ENCODE peak calls at places on chromosomes 12 and 14, in eight cellular contexts. R is OCI-LY7, D is MM.1S, E is psoas muscle, N is mammary epithelial cell, Z is A673, O is heart left ventricle, V is right atrium auricular region. Q is an unnamed sample. For H3K4me1, the result is how much of the 10 kb centered on the place peaks cover.

GRCh38 chr14:73740921-73741326 is 26.7 kb upstream of the PNMA1 start:
- DNase-seq in R (no peak), D (no peak), E (peak), N (peak), Z (no peak), O (peak), V (peak), Q (peak)

GRCh38 chr12:129903956-129904769 is at the start of gene TMEM132D:
- DNase-seq in R (no peak), D (no peak), E (no peak), N (no peak), Z (no peak), O (no peak), V (no peak), Q (no peak)

GRCh38 chr12:132783917-132784531 is 22.4 kb upstream of the ANKLE2 start:
- DNase-seq in R (no peak), D (no peak), E (no peak), N (no peak), Z (no peak), O (no peak), V (no peak), Q (peak)

GRCh38 chr12:22042981-22043669 is 2.9 kb upstream of the CMAS start:
- DNase-seq in R (no peak), D (no peak), E (no peak), N (peak), Z (no peak), O (no peak), V (no peak), Q (no peak)

GRCh38 chr12:117124421-117125274 is 25.4 kb upstream of the TESC start:
- DNase-seq in R (no peak), D (no peak), E (no peak), N (no peak), Z (no peak), O (no peak), V (no peak), Q (no peak)

GRCh38 chr12:29043069-29043468 is 106.0 kb upstream of the FAR2 start:
- DNase-seq in R (no peak), D (no peak), E (no peak), N (no peak), Z (no peak), O (no peak), V (no peak), Q (no peak)

GRCh38 chr12:115313929-115314328 is 630.0 kb upstream of the TBX3 start:
- DNase-seq in R (no peak), D (no peak), E (no peak), N (peak), Z (no peak), O (no peak), V (no peak), Q (no peak)

GRCh38 chr14:83975435-83976222 is 1554.3 kb upstream of the FLRT2 start:
- DNase-seq in R (no peak), D (no peak), E (peak), N (no peak), Z (peak), O (peak), V (no peak), Q (no peak)

GRCh38 chr12:55068416-55069010 is 48.7 kb downstream of the NEUROD4 start:
- DNase-seq in R (peak), D (peak), E (no peak), N (peak), Z (peak), O (no peak), V (no peak), Q (no peak)

GRCh38 chr12:13148532-13148847 is 45.0 kb upstream of the GSG1 start:
- DNase-seq in R (no peak), D (no peak), E (no peak), N (no peak), Z (no peak), O (no peak), V (no peak), Q (peak)

GRCh38 chr12:122399592-122400373 is 22.7 kb downstream of the CLIP1 start:
- DNase-seq in R (peak), D (peak), E (peak), N (peak), Z (peak), O (no peak), V (peak), Q (peak)

GRCh38 chr12:22981711-22982110 is 356.7 kb downstream of the ETNK1 start:
- DNase-seq in R (no peak), D (no peak), E (no peak), N (peak), Z (peak), O (no peak), V (no peak), Q (no peak)

GRCh38 chr12:107025691-107026090 is 38.7 kb upstream of the MTERF2 start:
- DNase-seq in R (no peak), D (no peak), E (no peak), N (no peak), Z (no peak), O (no peak), V (no peak), Q (no peak)

GRCh38 chr12:6330999-6331714 is 10.7 kb downstream of the TNFRSF1A start:
- DNase-seq in R (no peak), D (no peak), E (no peak), N (no peak), Z (no peak), O (no peak), V (no peak), Q (no peak)
- H3K27ac ChIP-seq in R (no peak), D (no peak), E (peak), N (no peak), Z (no peak), O (no peak), V (no peak), Q (peak)

GRCh38 chr14:66645716-66646115 is 137.8 kb downstream of the GPHN start:
- DNase-seq in R (no peak), D (no peak), E (no peak), N (peak), Z (no peak), O (no peak), V (no peak), Q (no peak)

GRCh38 chr14:66652736-66653135 is 144.8 kb downstream of the GPHN start:
- DNase-seq in R (no peak), D (no peak), E (no peak), N (no peak), Z (no peak), O (no peak), V (no peak), Q (no peak)

GRCh38 chr14:66649515-66649914 is 141.6 kb downstream of the GPHN start:
- DNase-seq in R (no peak), D (no peak), E (no peak), N (no peak), Z (no peak), O (no peak), V (no peak), Q (no peak)

GRCh38 chr14:66650491-66650911 is 142.6 kb downstream of the GPHN start:
- DNase-seq in R (no peak), D (peak), E (no peak), N (peak), Z (no peak), O (no peak), V (no peak), Q (no peak)

DNA sequence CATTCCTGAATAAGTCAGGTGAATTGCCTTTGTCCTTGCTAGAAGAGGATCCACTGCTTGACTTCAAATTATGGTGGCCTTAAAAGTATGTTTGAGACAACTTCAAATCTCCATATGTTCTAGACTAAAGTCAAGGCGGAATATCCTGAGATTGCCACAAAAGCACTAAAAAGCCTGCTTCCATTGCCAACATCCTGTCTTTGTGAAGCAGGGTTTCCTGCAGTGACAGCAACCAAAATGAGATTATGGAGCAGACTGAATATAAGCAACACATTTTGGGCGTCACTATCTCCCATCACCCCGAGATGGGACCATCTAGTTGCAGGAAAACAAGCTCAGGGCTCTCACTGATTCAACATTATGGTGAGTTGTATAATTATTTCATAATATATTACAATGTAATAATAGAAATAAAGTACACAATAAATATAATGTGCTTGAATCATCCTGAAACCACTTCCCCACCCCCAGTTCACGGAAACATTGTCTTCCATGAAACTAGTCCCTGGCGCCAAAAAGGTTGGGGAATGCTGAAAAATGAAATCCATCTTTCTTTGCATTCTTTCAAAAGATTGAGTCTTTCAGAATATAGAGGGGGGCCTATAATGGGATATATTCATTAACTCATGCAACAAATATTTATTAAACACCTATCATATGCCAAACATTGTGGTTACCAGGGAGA is 143.7 kb downstream of the GPHN start:
- DNase-seq in R (no peak), D (no peak), E (no peak), N (no peak), Z (no peak), O (no peak), V (no peak), Q (no peak)
- H3K4me1 ChIP-seq in R (under half), D (under half), E (under half), N (under half), Z (under half), O (under half), V (under half), Q (under half)

GRCh38 chr12:50621435-50622304 is 116.9 kb downstream of the DIP2B start:
- DNase-seq in R (no peak), D (no peak), E (no peak), N (no peak), Z (peak), O (no peak), V (no peak), Q (no peak)
- H3K27ac ChIP-seq in R (no peak), D (no peak), E (no peak), N (peak), Z (peak), O (no peak), V (no peak), Q (no peak)

GRCh38 chr12:26845984-26846383 is 13.0 kb upstream of the ITPR2 start:
- DNase-seq in R (peak), D (no peak), E (no peak), N (no peak), Z (no peak), O (no peak), V (peak), Q (no peak)
- H3K4me1 ChIP-seq in R (half or more), D (under half), E (under half), N (under half), Z (under half), O (under half), V (under half), Q (under half)

DNA sequence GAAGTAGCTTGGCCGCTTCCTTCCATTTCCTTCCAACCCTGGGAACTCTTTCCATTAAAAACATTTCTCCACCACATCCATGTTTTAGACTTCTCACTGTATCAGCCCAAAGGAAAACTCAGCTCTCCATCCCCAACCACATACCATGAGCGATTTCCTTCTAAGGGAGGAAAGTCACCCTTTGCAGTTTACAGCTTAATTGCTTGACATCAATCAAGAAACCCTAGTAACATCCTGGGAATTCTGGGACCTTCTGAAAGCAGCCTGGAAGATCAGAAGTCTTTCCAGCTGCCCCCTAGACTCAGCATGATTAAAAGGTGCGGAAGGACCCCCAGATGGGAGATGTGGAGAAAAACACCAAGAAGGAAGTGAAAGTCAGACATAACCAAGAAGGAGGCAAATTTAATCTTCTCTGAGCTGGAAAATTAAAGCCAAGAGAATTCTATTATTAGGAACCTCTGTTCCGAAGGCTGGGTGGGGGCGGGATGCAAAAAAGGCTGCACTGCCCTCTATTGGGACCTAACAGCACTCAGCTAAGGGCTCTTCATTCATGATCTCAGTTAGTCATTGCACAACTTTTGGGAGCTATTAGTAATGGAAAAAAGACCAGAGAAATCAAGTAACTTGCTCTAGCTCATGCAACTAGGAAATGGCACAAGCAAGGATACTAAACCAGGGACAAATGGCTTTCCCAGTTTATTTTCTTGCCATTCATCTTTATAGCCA is 73.2 kb upstream of the PLXNC1 start:
- DNase-seq in R (peak), D (no peak), E (peak), N (peak), Z (peak), O (no peak), V (peak), Q (peak)
- H3K27ac ChIP-seq in R (no peak), D (no peak), E (peak), N (no peak), Z (no peak), O (peak), V (peak), Q (peak)

GRCh38 chr14:68394719-68395117 is 398.1 kb downstream of the ZFP36L1 start:
- DNase-seq in R (no peak), D (no peak), E (no peak), N (no peak), Z (no peak), O (peak), V (no peak), Q (no peak)
- H3K4me1 ChIP-seq in R (under half), D (under half), E (under half), N (under half), Z (under half), O (half or more), V (half or more), Q (under half)

GRCh38 chr12:105291531-105291930 is 39.0 kb upstream of the C12orf75 start:
- DNase-seq in R (no peak), D (no peak), E (no peak), N (no peak), Z (no peak), O (no peak), V (no peak), Q (no peak)

GRCh38 chr12:105294886-105295479 is 35.5 kb upstream of the C12orf75 start:
- DNase-seq in R (no peak), D (no peak), E (no peak), N (no peak), Z (no peak), O (no peak), V (no peak), Q (no peak)

GRCh38 chr12:105296116-105297095 is 34.1 kb upstream of the C12orf75 start:
- DNase-seq in R (no peak), D (no peak), E (no peak), N (no peak), Z (no peak), O (no peak), V (no peak), Q (no peak)

GRCh38 chr12:105292705-105293104 is 37.8 kb upstream of the C12orf75 start:
- DNase-seq in R (no peak), D (no peak), E (no peak), N (no peak), Z (no peak), O (no peak), V (no peak), Q (no peak)

DNA sequence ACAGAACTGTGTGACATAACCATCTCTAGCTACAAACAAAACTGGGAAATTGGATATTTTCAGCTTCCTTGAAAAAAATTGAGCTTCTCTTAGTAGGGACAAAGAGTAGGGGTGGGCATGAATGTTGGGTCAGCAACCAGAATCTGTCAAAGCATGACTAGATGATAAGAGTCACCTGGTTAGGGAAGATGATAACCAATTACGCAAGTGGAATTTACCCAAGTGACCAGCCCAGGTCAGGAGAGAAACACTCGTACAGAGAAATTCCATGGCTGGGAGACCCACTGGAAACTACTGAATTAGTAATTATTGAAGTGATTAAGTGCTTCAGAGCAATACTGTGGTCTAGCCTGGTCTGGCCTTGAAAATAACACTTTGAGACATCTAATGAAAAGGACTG is 36.3 kb upstream of the C12orf75 start:
- DNase-seq in R (no peak), D (no peak), E (no peak), N (no peak), Z (no peak), O (no peak), V (no peak), Q (no peak)
- H3K27ac ChIP-seq in R (no peak), D (no peak), E (no peak), N (no peak), Z (no peak), O (no peak), V (no peak), Q (no peak)

GRCh38 chr12:108446766-108447165 is 68.3 kb upstream of the FICD start:
- DNase-seq in R (no peak), D (no peak), E (peak), N (peak), Z (peak), O (no peak), V (no peak), Q (no peak)

GRCh38 chr12:108440736-108441135 is 74.3 kb upstream of the FICD start:
- DNase-seq in R (no peak), D (no peak), E (no peak), N (no peak), Z (no peak), O (no peak), V (no peak), Q (no peak)

GRCh38 chr12:108442077-108442476 is 73.0 kb upstream of the FICD start:
- DNase-seq in R (no peak), D (no peak), E (no peak), N (no peak), Z (peak), O (no peak), V (no peak), Q (no peak)

GRCh38 chr12:108441549-108441948 is 73.5 kb upstream of the FICD start:
- DNase-seq in R (no peak), D (no peak), E (no peak), N (no peak), Z (peak), O (no peak), V (no peak), Q (no peak)

DNA sequence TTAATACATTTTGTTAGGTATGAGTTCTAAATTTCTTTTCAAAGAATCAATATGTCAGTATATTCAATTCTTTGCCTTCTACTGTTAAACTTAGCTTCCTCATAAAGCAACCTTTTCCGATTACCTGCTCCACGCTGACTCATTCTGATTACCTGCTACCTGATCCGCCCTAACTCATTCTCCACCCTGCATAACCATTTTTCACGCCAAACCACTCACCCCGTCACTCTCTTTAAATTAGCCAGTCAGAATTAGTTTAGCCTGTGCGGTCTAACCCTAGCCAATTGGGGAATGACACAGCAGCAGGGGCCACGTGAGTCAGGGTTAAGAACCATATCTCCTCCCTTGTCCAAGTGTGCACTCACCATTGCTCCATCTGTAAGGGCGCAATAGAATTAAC is 72.2 kb upstream of the FICD start:
- DNase-seq in R (no peak), D (no peak), E (no peak), N (no peak), Z (no peak), O (no peak), V (no peak), Q (no peak)
- H3K4me1 ChIP-seq in R (under half), D (under half), E (under half), N (under half), Z (under half), O (under half), V (under half), Q (under half)

Q was measured in gastrocnemius medialis.